ENCODE peak calls at places on chromosomes 11 and 22, in six cellular contexts. P is HAP-1, D is left ventricle myocardium inferior, F is psoas muscle, U is stomach, S is SJSA1. Z is an unnamed sample. For H3K4me1, the result is how much of the 10 kb centered on the place peaks cover.

GRCh38 chr22:29299136-29299900 is 7.1 kb upstream of the GAS2L1 start:
- DNase-seq in P (no peak), F (no peak), S (no peak), U (no peak), D (no peak), Z (no peak)

GRCh38 chr22:38924197-38924952 is 33.0 kb upstream of the APOBEC3A start:
- DNase-seq in D (peak), F (peak), P (peak), S (peak), U (peak), Z (peak)

GRCh38 chr11:17596310-17596669 is 49.2 kb downstream of the OTOG start:
- DNase-seq in D (no peak), P (peak), U (no peak), S (peak), F (no peak), Z (no peak)

GRCh38 chr11:134331565-134332188 is at the start of gene GLB1L2:
- DNase-seq in F (peak), S (no peak), P (peak), D (peak), U (peak), Z (peak)

GRCh38 chr22:44369241-44369652 is 56.5 kb upstream of the SHISAL1 start:
- DNase-seq in U (no peak), P (no peak), S (no peak), F (peak), D (peak), Z (no peak)

GRCh38 chr11:96339704-96340554 is 3.1 kb downstream of the MAML2 start:
- DNase-seq in S (no peak), U (no peak), D (no peak), P (no peak), F (no peak), Z (no peak)

GRCh38 chr11:69702769-69703510 is 882 bp downstream of the FGF19 start:
- DNase-seq in S (peak), P (no peak), F (no peak), U (no peak), D (no peak), Z (no peak)

GRCh38 chr11:17209939-17210245 is 2.1 kb upstream of the PIK3C2A start:
- DNase-seq in D (no peak), U (no peak), P (no peak), S (no peak), F (no peak), Z (peak)

GRCh38 chr22:38710866-38711265 is 5.1 kb downstream of the GTPBP1 start:
- DNase-seq in P (no peak), S (no peak), F (no peak), U (no peak), D (no peak), Z (no peak)

GRCh38 chr22:23922921-23923320 is 28.7 kb downstream of the MIF start:
- DNase-seq in U (no peak), P (no peak), F (no peak), D (no peak), S (no peak), Z (no peak)

GRCh38 chr11:114085965-114086364 is 26.5 kb downstream of the ZBTB16 start:
- DNase-seq in U (peak), P (no peak), F (peak), S (no peak), D (no peak), Z (peak)

GRCh38 chr22:42630211-42630610 is 10.2 kb downstream of the ATP5MGL start:
- DNase-seq in S (no peak), U (no peak), P (no peak), D (no peak), F (no peak), Z (no peak)

GRCh38 chr11:89495951-89496350 is 4.8 kb upstream of the NOX4 start:
- DNase-seq in S (peak), P (no peak), F (peak), U (no peak), D (peak), Z (no peak)

GRCh38 chr11:10225553-10225952 is 68.5 kb downstream of the SBF2 start:
- DNase-seq in P (no peak), U (no peak), D (no peak), F (no peak), S (no peak), Z (no peak)

GRCh38 chr22:23384451-23384850 is 195.6 kb downstream of the IGLL1 start:
- DNase-seq in P (no peak), F (no peak), U (no peak), S (no peak), D (no peak), Z (no peak)

GRCh38 chr11:77710358-77710757 is 72.8 kb upstream of the CLNS1A start:
- DNase-seq in D (no peak), P (no peak), S (no peak), U (no peak), F (no peak), Z (no peak)

GRCh38 chr11:82494988-82495432 is 238.7 kb downstream of the FAM181B start:
- DNase-seq in D (no peak), P (peak), F (no peak), U (no peak), S (no peak), Z (peak)

GRCh38 chr22:44714703-44715350 is 12.8 kb downstream of the PRR5 start:
- DNase-seq in S (no peak), U (no peak), P (no peak), F (no peak), D (no peak), Z (no peak)

GRCh38 chr11:118912742-118913410 is 12.8 kb downstream of the BCL9L start:
- DNase-seq in S (no peak), F (peak), D (no peak), P (no peak), U (no peak), Z (peak)

GRCh38 chr11:12056112-12056511 is 47.7 kb upstream of the DKK3 start:
- DNase-seq in U (no peak), D (no peak), F (no peak), P (no peak), S (no peak), Z (no peak)

GRCh38 chr11:114783805-114784204 is 105.5 kb downstream of the NXPE2 start:
- DNase-seq in S (no peak), D (no peak), P (no peak), U (no peak), F (no peak), Z (peak)

GRCh38 chr11:112453601-112454577 is 193.2 kb upstream of the PLET1 start:
- DNase-seq in S (peak), U (peak), D (no peak), P (peak), F (peak), Z (peak)

GRCh38 chr22:49951001-49951677 is 9.4 kb upstream of the PIM3 start:
- DNase-seq in S (peak), U (peak), D (no peak), F (no peak), P (no peak), Z (peak)

GRCh38 chr11:114832532-114833125 is 154.3 kb downstream of the NXPE2 start:
- DNase-seq in D (no peak), S (no peak), P (no peak), F (no peak), U (no peak), Z (no peak)

GRCh38 chr11:111540114-111540920 is at the start of gene LAYN:
- DNase-seq in S (peak), P (peak), D (peak), U (peak), F (peak), Z (no peak)

GRCh38 chr22:35258144-35258988 is 1.1 kb downstream of the HMGXB4 start:
- DNase-seq in U (no peak), P (peak), D (no peak), S (no peak), F (no peak), Z (no peak)

GRCh38 chr11:32829680-32830412 is at the start of gene PRRG4:
- DNase-seq in F (peak), P (peak), S (no peak), D (peak), U (peak), Z (peak)

GRCh38 chr11:86145439-86146156 is 76.7 kb upstream of the PICALM start:
- DNase-seq in U (no peak), S (no peak), F (no peak), D (no peak), P (no peak), Z (no peak)

GRCh38 chr11:75786101-75786736 is 17.6 kb downstream of the DGAT2 start:
- DNase-seq in P (no peak), S (no peak), F (peak), U (peak), D (no peak), Z (peak)

GRCh38 chr11:75783416-75784084 is 15.0 kb downstream of the DGAT2 start:
- DNase-seq in F (no peak), D (no peak), P (no peak), U (no peak), S (no peak), Z (no peak)

GRCh38 chr11:75785187-75785586 is 16.6 kb downstream of the DGAT2 start:
- DNase-seq in P (no peak), F (no peak), S (no peak), U (no peak), D (no peak), Z (no peak)

GRCh38 chr11:75784085-75784478 is 15.5 kb downstream of the DGAT2 start:
- DNase-seq in D (no peak), F (no peak), U (no peak), P (no peak), S (no peak), Z (no peak)

DNA sequence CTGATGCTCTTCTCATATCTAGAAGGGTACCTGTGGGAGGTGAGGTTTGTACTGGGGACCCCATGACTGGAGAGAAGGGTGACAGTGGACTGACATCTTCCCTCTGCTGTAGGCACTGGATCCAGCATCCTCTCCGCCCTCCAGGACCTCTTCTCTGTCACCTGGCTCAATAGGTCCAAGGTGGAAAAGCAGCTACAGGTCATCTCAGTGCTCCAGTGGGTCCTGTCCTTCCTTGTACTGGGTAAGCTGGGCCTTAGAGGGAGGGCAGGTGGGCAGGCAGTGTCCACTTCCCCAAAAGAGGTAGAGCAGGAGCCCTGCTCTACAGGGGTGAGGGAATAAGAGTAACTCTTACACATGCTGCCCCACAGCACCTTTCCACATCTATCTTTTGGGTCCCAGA is 15.9 kb downstream of the DGAT2 start:
- DNase-seq in D (no peak), S (no peak), P (no peak), U (no peak), F (no peak), Z (no peak)
- H3K4me3 ChIP-seq in D (no peak), S (no peak), P (no peak), U (no peak), F (no peak), Z (no peak)

GRCh38 chr11:61118004-61118403 is 15.7 kb downstream of the CD5 start:
- DNase-seq in D (no peak), S (peak), F (no peak), P (no peak), U (no peak), Z (no peak)
- H3K4me1 ChIP-seq in D (under half), S (under half), F (under half), P (under half), U (under half), Z (under half)

GRCh38 chr22:19872779-19873137 is 18.1 kb upstream of the GNB1L start:
- DNase-seq in U (peak), S (no peak), F (peak), D (no peak), P (peak), Z (no peak)
- H3K4me3 ChIP-seq in U (no peak), S (no peak), F (no peak), D (no peak), P (no peak), Z (no peak)

GRCh38 chr11:15141381-15141780 is 26.7 kb downstream of the INSC start:
- DNase-seq in P (no peak), D (no peak), F (no peak), U (no peak), S (no peak), Z (no peak)
- H3K4me1 ChIP-seq in P (under half), D (under half), F (under half), U (under half), S (under half), Z (under half)

DNA sequence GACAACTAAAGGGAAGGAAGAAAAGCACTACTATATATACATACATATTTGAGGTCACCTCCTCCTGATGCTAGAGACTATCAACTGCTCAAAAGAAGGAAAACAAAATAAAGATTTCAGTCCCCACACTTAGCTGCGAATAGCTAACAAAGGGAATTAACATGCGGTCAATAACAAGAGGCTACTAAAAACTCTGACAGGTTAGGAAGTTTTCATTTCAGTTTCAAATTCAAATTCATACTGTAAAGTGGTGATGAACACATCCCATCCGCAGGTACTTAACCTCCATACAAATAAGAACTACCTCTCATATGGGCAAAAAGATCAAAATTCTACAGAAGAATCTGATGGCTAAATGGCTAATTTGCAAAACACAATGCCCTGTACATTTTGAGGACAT is 2.6 kb downstream of the NAP1L4 start:
- DNase-seq in U (no peak), S (no peak), D (no peak), P (no peak), F (no peak), Z (no peak)
- H3K4me3 ChIP-seq in U (peak), S (no peak), D (peak), P (peak), F (peak), Z (peak)

GRCh38 chr11:47403135-47403534 is 5.3 kb upstream of the SLC39A13 start:
- DNase-seq in D (no peak), P (no peak), F (peak), U (no peak), S (no peak), Z (no peak)
- H3K4me1 ChIP-seq in D (under half), P (under half), F (under half), U (under half), S (under half), Z (under half)